ENCODE peak calls at places on chromosomes 5 and 9, in six cellular contexts. X is HCT116; S is RKO; M is BJ; B is GM12865; Z is stimulated activated CD8-positive, alpha-beta memory T cell treated with anti-CD3 and anti-CD28 coated beads, Interleukin-15, amount 100 ng/mL, for 4 hours. U is an unnamed sample.
A peak's percentile ranks its signal among the peaks of the same experiment; 100 is the strongest.

GRCh38 chr5:80713640-80714039 is 58.9 kb upstream of the DHFR start:
- DNase-seq in Z (no peak), S (no peak), M (no peak), B (no peak), X (no peak), U (no peak)

GRCh38 chr5:118405650-118406061 is 582.7 kb downstream of the DTWD2 start:
- DNase-seq in B (peak; percentile 25), S (no peak), Z (no peak), X (no peak), M (no peak), U (peak; percentile 52)

GRCh38 chr9:133873006-133873780 is 118.9 kb downstream of the VAV2 start:
- DNase-seq in S (no peak), B (no peak), M (no peak), X (no peak), Z (no peak), U (peak; percentile 71)

GRCh38 chr9:126398403-126399058 is 71.9 kb downstream of the MVB12B start:
- DNase-seq in M (no peak), X (no peak), Z (peak; percentile 42), B (peak; percentile 66), S (no peak), U (peak; percentile 29)

GRCh38 chr5:14547660-14548059 is 33.9 kb upstream of the OTULINL start:
- DNase-seq in Z (no peak), M (no peak), S (no peak), X (no peak), B (no peak), U (no peak)

GRCh38 chr5:61467766-61468482 is 135.9 kb downstream of the ZSWIM6 start:
- DNase-seq in Z (no peak), X (no peak), B (no peak), M (peak; percentile 8), S (no peak), U (peak; percentile 53)

GRCh38 chr5:90050135-90050534 is 359.4 kb downstream of the CETN3 start:
- DNase-seq in X (no peak), Z (no peak), B (peak; percentile 1), S (no peak), M (no peak), U (no peak)

GRCh38 chr5:41071975-41072374 is 833 bp upstream of the MROH2B start:
- DNase-seq in M (peak; percentile 19), X (no peak), S (peak; percentile 9), Z (no peak), B (no peak), U (peak; percentile 60)

GRCh38 chr5:97101189-97101910 is 41.1 kb downstream of the LIX1 start:
- DNase-seq in S (no peak), Z (no peak), B (no peak), M (no peak), X (no peak), U (no peak)

GRCh38 chr5:151026088-151026487 is 5.7 kb downstream of the GPX3 start:
- DNase-seq in X (no peak), B (no peak), Z (no peak), S (no peak), M (no peak), U (no peak)

GRCh38 chr9:133592731-133593409 is 16.3 kb downstream of the FAM163B start:
- DNase-seq in Z (no peak), X (no peak), S (no peak), B (peak; percentile 7), M (no peak), U (no peak)

GRCh38 chr9:112881366-112881765 is 9.3 kb downstream of the SLC46A2 start:
- DNase-seq in Z (no peak), S (peak; percentile 90), X (no peak), B (no peak), M (no peak), U (peak; percentile 86)

GRCh38 chr5:52784741-52785140 is 3.0 kb upstream of the ITGA1 start:
- DNase-seq in X (no peak), M (no peak), S (no peak), B (no peak), Z (no peak), U (no peak)

GRCh38 chr9:33170464-33171156 is 3.5 kb upstream of the B4GALT1 start:
- DNase-seq in X (peak; percentile 49), M (no peak), B (peak; percentile 51), Z (no peak), S (no peak), U (peak; percentile 62)

U was measured in A172.